ENCODE peak calls at places on chromosomes 3 and 15, in ten cellular contexts. F, D, K, Y, Q, I, P, A, G and E are unnamed samples.

GRCh38 chr3:148600902-148601765 is 96.6 kb upstream of the AGTR1 start:
- DNase-seq in F (no peak), D (peak; percentile 19), K (no peak), Y (peak; percentile 41), Q (no peak), I (no peak), P (no peak), A (peak; percentile 50), G (peak; percentile 47), E (no peak)

GRCh38 chr3:53382106-53382505 is 34.8 kb upstream of the DCP1A start:
- DNase-seq in F (no peak), D (no peak), K (peak; percentile 13), Y (no peak), Q (peak; percentile 47), I (no peak), P (no peak), A (peak; percentile 55), G (no peak), E (no peak)

GRCh38 chr15:50260969-50261496 is 4.5 kb downstream of the HDC start:
- DNase-seq in F (no peak), D (no peak), K (no peak), Y (no peak), Q (no peak), I (no peak), P (no peak), A (no peak), G (no peak), E (no peak)

GRCh38 chr15:68700395-68701123 is 120.1 kb downstream of the ANP32A start:
- DNase-seq in F (no peak), D (peak; percentile 20), K (peak; percentile 59), Y (no peak), Q (no peak), I (no peak), P (peak; percentile 81), A (no peak), G (no peak), E (no peak)

GRCh38 chr15:29920515-29920914 is 98.2 kb upstream of the TJP1 start:
- DNase-seq in F (peak; percentile 60), D (no peak), K (peak; percentile 49), Y (peak; percentile 73), Q (peak; percentile 86), I (no peak), P (no peak), A (peak; percentile 97), G (peak; percentile 77), E (peak; percentile 64)

GRCh38 chr15:62636823-62637320 is 405.7 kb upstream of the TPM1 start:
- DNase-seq in F (no peak), D (no peak), K (no peak), Y (no peak), Q (no peak), I (no peak), P (no peak), A (no peak), G (no peak), E (no peak)

GRCh38 chr3:182046365-182046764 is 334.6 kb downstream of the SOX2 start:
- DNase-seq in F (no peak), D (no peak), K (no peak), Y (no peak), Q (no peak), I (no peak), P (no peak), A (no peak), G (no peak), E (no peak)

GRCh38 chr3:23406576-23406975 is 203.4 kb downstream of the UBE2E2 start:
- DNase-seq in F (no peak), D (no peak), K (peak; percentile 4), Y (no peak), Q (no peak), I (no peak), P (no peak), A (peak; percentile 27), G (no peak), E (no peak)

GRCh38 chr15:41263891-41264351 is 32.9 kb downstream of the CHP1 start:
- DNase-seq in F (no peak), D (no peak), K (peak; percentile 52), Y (no peak), Q (no peak), I (no peak), P (no peak), A (no peak), G (no peak), E (no peak)

GRCh38 chr3:184538600-184539431 is 22.8 kb upstream of the EPHB3 start:
- DNase-seq in F (no peak), D (no peak), K (no peak), Y (no peak), Q (no peak), I (no peak), P (no peak), A (no peak), G (no peak), E (no peak)

GRCh38 chr3:46960081-46960701 is 16.4 kb downstream of the CCDC12 start:
- DNase-seq in F (no peak), D (no peak), K (peak; percentile 78), Y (no peak), Q (peak; percentile 87), I (no peak), P (no peak), A (peak; percentile 82), G (no peak), E (no peak)

GRCh38 chr15:100998630-100999029 is 79.5 kb downstream of the LRRK1 start:
- DNase-seq in F (no peak), D (no peak), K (no peak), Y (no peak), Q (no peak), I (no peak), P (no peak), A (no peak), G (no peak), E (no peak)

GRCh38 chr3:17187589-17188184 is 302.9 kb downstream of the PLCL2 start:
- DNase-seq in F (no peak), D (no peak), K (no peak), Y (no peak), Q (no peak), I (no peak), P (no peak), A (no peak), G (no peak), E (no peak)
- H3K9me3 ChIP-seq in F (no peaks in the 10 kb centered on the region), D (no peaks in the 10 kb centered on the region), K (no peaks in the 10 kb centered on the region), Y (no peaks in the 10 kb centered on the region), Q (no peaks in the 10 kb centered on the region), I (no peaks in the 10 kb centered on the region), P (no peaks in the 10 kb centered on the region), A (no peaks in the 10 kb centered on the region), G (no peaks in the 10 kb centered on the region), E (no peaks in the 10 kb centered on the region)

GRCh38 chr3:157086775-157087174 is 73.2 kb downstream of the CCNL1 start:
- DNase-seq in F (no peak), D (no peak), K (no peak), Y (no peak), Q (no peak), I (no peak), P (no peak), A (no peak), G (no peak), E (no peak)
- H3K4me3 ChIP-seq in F (no peak overlapping the region), D (no peak overlapping the region), K (no peak overlapping the region), Y (no peak overlapping the region), Q (no peak overlapping the region), I (no peak overlapping the region), P (no peak overlapping the region), A (peak overlapping the region; percentile 70), G (no peak overlapping the region), E (no peak overlapping the region)

DNA sequence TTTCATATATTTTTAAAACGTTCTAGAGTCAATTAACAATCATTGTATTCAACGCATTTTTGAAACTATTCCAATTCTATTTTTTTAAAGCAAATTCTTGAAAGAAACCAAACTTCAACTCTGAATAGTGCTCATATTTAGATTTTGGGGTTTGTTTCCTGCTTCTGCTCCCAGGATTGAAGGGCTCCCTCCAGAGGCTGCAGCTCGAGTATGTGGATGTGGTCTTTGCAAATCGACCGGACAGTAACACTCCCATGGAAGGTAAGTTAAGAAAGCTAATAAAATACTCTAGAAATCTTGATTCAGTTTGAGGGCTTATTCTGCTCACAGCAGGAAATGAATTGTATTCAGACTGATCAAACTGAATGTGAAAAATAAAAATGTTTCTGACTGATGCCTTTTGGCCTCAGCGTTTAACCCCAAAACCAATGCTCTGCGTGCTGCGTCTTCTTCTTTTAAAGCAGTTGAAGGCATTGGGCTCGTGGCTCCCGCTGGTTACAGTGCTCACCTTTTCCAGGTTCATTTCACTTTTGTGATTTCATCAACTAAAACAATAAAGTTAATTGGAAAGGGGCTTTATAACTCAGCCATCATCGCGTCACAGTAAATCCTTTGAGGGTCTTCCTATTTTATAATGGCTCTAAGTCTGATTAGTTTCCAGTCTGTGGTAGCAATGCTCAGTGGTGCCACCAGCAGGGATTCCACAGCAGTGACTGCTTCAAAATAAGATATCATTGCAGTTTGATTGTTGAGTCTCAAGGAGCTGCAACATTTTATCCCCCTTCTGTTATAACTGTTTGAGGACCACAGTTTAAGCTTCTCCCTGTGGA is 80.1 kb downstream of the SSR3 start:
- DNase-seq in F (no peak), D (no peak), K (no peak), Y (peak; percentile 6), Q (no peak), I (no peak), P (no peak), A (peak; percentile 22), G (no peak), E (no peak)
- TF ChIP-seq CTCF in F (no peak), D (no peak), K (peak; percentile 31), Y (no peak), Q (peak; percentile 53), I (peak; percentile 15), P (no peak), A (peak; percentile 47), G (peak; percentile 10), E (peak; percentile 17)

GRCh38 chr3:70614111-70614510 is 301.7 kb upstream of the MDFIC2 start:
- DNase-seq in F (no peak), D (no peak), K (no peak), Y (no peak), Q (no peak), I (no peak), P (no peak), A (no peak), G (no peak), E (no peak)

GRCh38 chr3:70618151-70618550 is 305.7 kb upstream of the MDFIC2 start:
- DNase-seq in F (no peak), D (no peak), K (no peak), Y (no peak), Q (no peak), I (no peak), P (no peak), A (no peak), G (no peak), E (no peak)

GRCh38 chr3:70615286-70615685 is 302.8 kb upstream of the MDFIC2 start:
- DNase-seq in F (no peak), D (no peak), K (no peak), Y (no peak), Q (no peak), I (no peak), P (no peak), A (no peak), G (no peak), E (no peak)

GRCh38 chr3:70608434-70608833 is 296.0 kb upstream of the MDFIC2 start:
- DNase-seq in F (no peak), D (no peak), K (no peak), Y (no peak), Q (no peak), I (no peak), P (no peak), A (no peak), G (no peak), E (no peak)

DNA sequence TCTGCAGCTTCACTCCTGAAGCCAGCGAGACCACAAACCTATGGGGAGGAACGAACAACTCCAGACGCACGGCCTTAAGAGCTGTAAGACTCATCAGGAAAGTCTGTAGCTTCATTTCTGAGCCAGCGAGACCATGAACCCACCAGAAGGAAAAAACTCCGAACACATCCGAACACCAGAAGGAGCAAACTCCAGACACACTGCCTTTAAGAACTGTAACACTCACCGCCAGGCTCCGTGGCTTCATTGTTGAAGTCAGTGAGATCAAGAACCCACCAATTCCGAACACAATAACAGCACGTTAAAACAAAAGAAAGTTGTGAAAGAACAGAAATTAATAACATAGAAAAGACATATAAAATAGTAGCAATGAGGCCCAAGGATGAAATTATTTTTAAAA is 300.5 kb upstream of the MDFIC2 start:
- DNase-seq in F (no peak), D (no peak), K (no peak), Y (no peak), Q (no peak), I (no peak), P (no peak), A (no peak), G (no peak), E (no peak)
- H3K9me3 ChIP-seq in F (no peaks in the 10 kb centered on the region), D (no peaks in the 10 kb centered on the region), K (no peaks in the 10 kb centered on the region), Y (no peaks in the 10 kb centered on the region), Q (no peaks in the 10 kb centered on the region), I (peaks cover 3% of the 10 kb centered on the region), P (no peaks in the 10 kb centered on the region), A (no peaks in the 10 kb centered on the region), G (no peaks in the 10 kb centered on the region), E (no peaks in the 10 kb centered on the region)